ENCODE peak calls at places on chromosomes 4 and X, in five cellular contexts. I, N, Y, F and B are unnamed samples. For H3K4me1, the result is how much of the 10 kb centered on the place peaks cover.

GRCh38 chr4:30948653-30949052 is 228.5 kb downstream of the PCDH7 start:
- DNase-seq in I (no peak), N (no peak), Y (no peak), F (no peak), B (no peak)

GRCh38 chrX:97290199-97290598 is 406.5 kb downstream of the RPA4 start:
- DNase-seq in I (no peak), N (no peak), Y (no peak), F (no peak), B (no peak)

GRCh38 chrX:4675686-4676300 is 962.3 kb upstream of the PRKX start:
- DNase-seq in I (no peak), N (no peak), Y (no peak), F (no peak), B (no peak)

GRCh38 chrX:1592863-1593201 is 1.4 kb downstream of the AKAP17A start:
- DNase-seq in I (no peak), N (no peak), Y (no peak), F (no peak), B (peak)

GRCh38 chrX:104211187-104211586 is 43.5 kb downstream of the ESX1 start:
- DNase-seq in I (no peak), N (no peak), Y (no peak), F (no peak), B (no peak)

GRCh38 chr4:156408749-156409148 is 455.1 kb upstream of the CTSO start:
- DNase-seq in I (no peak), N (no peak), Y (no peak), F (no peak), B (no peak)

GRCh38 chr4:4182835-4183568 is 43.7 kb downstream of the OTOP1 start:
- DNase-seq in I (no peak), N (no peak), Y (no peak), F (no peak), B (peak)

GRCh38 chr4:154164931-154165839 is 326.4 kb downstream of the DCHS2 start:
- DNase-seq in I (no peak), N (peak), Y (no peak), F (no peak), B (peak)

GRCh38 chrX:17237146-17237545 is 137.9 kb upstream of the NHS start:
- DNase-seq in I (no peak), N (no peak), Y (no peak), F (no peak), B (no peak)

GRCh38 chr4:10622728-10623127 is 61.8 kb downstream of the CLNK start:
- DNase-seq in I (no peak), N (no peak), Y (no peak), F (no peak), B (no peak)

GRCh38 chr4:18214656-18215055 is 193.1 kb upstream of the LCORL start:
- DNase-seq in I (no peak), N (no peak), Y (no peak), F (no peak), B (no peak)

GRCh38 chrX:120311632-120312000 is 355 bp upstream of the TMEM255A start:
- DNase-seq in I (no peak), N (no peak), Y (no peak), F (no peak), B (no peak)

GRCh38 chr4:89928867-89929266 is 34.2 kb downstream of the MMRN1 start:
- DNase-seq in I (no peak), N (no peak), Y (no peak), F (no peak), B (no peak)

GRCh38 chrX:23451266-23451665 is 116.6 kb downstream of the PTCHD1 start:
- DNase-seq in I (no peak), N (no peak), Y (no peak), F (no peak), B (no peak)

GRCh38 chrX:12971282-12972003 is 3.5 kb upstream of the TMSB4X start:
- DNase-seq in I (no peak), N (peak), Y (no peak), F (no peak), B (peak)

GRCh38 chrX:136268051-136269048 is 17.1 kb upstream of the MAP7D3 start:
- DNase-seq in I (no peak), N (no peak), Y (peak), F (peak), B (peak)

GRCh38 chr4:73447701-73448100 is 11.7 kb downstream of the AFP start:
- DNase-seq in I (no peak), N (no peak), Y (no peak), F (no peak), B (no peak)

GRCh38 chrX:132119821-132120220 is 8.0 kb downstream of the FRMD7 start:
- DNase-seq in I (no peak), N (no peak), Y (no peak), F (peak), B (no peak)

GRCh38 chr4:84325625-84326024 is 173.5 kb downstream of the NKX6-1 start:
- DNase-seq in I (no peak), N (no peak), Y (no peak), F (no peak), B (no peak)

GRCh38 chrX:118751950-118752783 is 24.8 kb downstream of the IL13RA1 start:
- DNase-seq in I (no peak), N (no peak), Y (no peak), F (no peak), B (no peak)

GRCh38 chr4:17168571-17168970 is 270.1 kb upstream of the LDB2 start:
- DNase-seq in I (no peak), N (no peak), Y (no peak), F (peak), B (no peak)

GRCh38 chrX:55119271-55119670 is 30.5 kb downstream of the PAGE2 start:
- DNase-seq in I (no peak), N (no peak), Y (no peak), F (no peak), B (no peak)

GRCh38 chr4:173057906-173058305 is 110.7 kb upstream of the GALNT7 start:
- DNase-seq in I (no peak), N (no peak), Y (no peak), F (no peak), B (no peak)

GRCh38 chrX:146127617-146128016 is 310.0 kb downstream of the SLITRK2 start:
- DNase-seq in I (no peak), N (no peak), Y (no peak), F (no peak), B (no peak)

GRCh38 chrX:123475068-123475724 is 257.7 kb downstream of the THOC2 start:
- DNase-seq in I (no peak), N (no peak), Y (no peak), F (no peak), B (no peak)

GRCh38 chr4:7060346-7061150 is 7.3 kb downstream of the GRPEL1 start:
- DNase-seq in I (no peak), N (peak), Y (no peak), F (no peak), B (no peak)

GRCh38 chr4:59987289-59987688 is 1212.8 kb upstream of the ADGRL3 start:
- DNase-seq in I (no peak), N (no peak), Y (no peak), F (no peak), B (no peak)
- TF ChIP-seq CTCF in I (no peak), N (no peak), Y (no peak), F (no peak), B (no peak)

GRCh38 chr4:80307774-80308465 is 27.6 kb upstream of the CFAP299 start:
- DNase-seq in I (peak), N (no peak), Y (no peak), F (no peak), B (peak)
- H3K4me1 ChIP-seq in I (under half), N (under half), Y (under half), F (under half), B (under half)

GRCh38 chrX:63418211-63418610 is 67.1 kb upstream of the SPIN4 start:
- DNase-seq in I (no peak), N (no peak), Y (no peak), F (no peak), B (no peak)

GRCh38 chrX:63417649-63418048 is 66.5 kb upstream of the SPIN4 start:
- DNase-seq in I (no peak), N (no peak), Y (no peak), F (no peak), B (no peak)

GRCh38 chrX:63424063-63424462 is 72.9 kb upstream of the SPIN4 start:
- DNase-seq in I (no peak), N (no peak), Y (no peak), F (no peak), B (no peak)

GRCh38 chrX:63426519-63426918 is 75.4 kb upstream of the SPIN4 start:
- DNase-seq in I (no peak), N (no peak), Y (no peak), F (no peak), B (no peak)

GRCh38 chrX:63421411-63421810 is 70.3 kb upstream of the SPIN4 start:
- DNase-seq in I (no peak), N (no peak), Y (no peak), F (no peak), B (no peak)
- TF ChIP-seq CTCF in I (no peak), N (no peak), Y (no peak), F (no peak), B (no peak)

DNA sequence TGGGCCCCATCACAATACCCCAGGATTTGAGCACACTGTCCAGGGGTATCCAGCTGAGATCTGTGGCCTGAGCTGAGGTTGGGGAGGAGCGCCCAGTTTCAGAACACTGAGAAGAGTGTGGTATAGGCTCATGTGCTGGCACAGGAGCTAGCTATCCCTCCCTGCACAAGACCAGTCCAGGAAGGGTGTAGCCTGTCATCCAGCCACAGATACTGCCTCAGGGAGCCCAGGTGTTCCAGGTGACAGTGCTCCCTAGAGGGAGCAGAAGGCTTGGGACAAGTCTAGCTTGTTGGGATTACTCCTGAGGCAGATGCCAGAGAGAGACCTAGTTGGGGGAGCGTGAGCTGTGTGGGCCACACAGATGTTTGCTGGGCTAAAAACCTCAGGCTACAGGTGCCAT is 79.6 kb upstream of the GLRA2 start:
- DNase-seq in I (no peak), N (no peak), Y (no peak), F (no peak), B (no peak)
- H3K4me1 ChIP-seq in I (under half), N (under half), Y (under half), F (under half), B (under half)

DNA sequence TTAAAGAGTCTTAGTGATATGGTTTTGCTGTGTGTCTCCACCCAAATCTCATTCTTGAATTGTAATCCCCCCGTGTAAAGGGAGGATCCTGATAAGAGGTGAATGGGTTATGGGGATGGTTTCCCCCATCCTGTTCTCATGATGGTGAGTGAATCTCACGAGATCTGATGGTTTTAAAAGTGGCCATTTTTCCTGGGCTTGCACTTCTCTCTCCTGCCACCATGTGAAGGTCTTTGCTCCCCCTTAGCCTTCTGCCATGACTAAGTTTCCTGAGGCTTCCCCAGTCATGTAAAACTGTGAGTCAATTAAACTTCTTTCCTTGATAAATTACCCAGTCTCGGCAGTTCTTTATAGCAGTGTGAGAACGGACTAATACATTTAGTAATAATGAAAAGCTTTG is 46.9 kb downstream of the ANTXR2 start:
- DNase-seq in I (no peak), N (no peak), Y (no peak), F (no peak), B (no peak)
- TF ChIP-seq CTCF in I (no peak), N (no peak), Y (no peak), F (no peak), B (no peak)

GRCh38 chr4:123299212-123299651 is 97.4 kb upstream of the SPRY1 start:
- DNase-seq in I (no peak), N (no peak), Y (no peak), F (no peak), B (no peak)
- H3K4me1 ChIP-seq in I (under half), N (under half), Y (under half), F (under half), B (under half)

GRCh38 chr4:152462047-152462446 is 73.8 kb downstream of the FBXW7 start:
- DNase-seq in I (no peak), N (no peak), Y (no peak), F (no peak), B (no peak)

GRCh38 chr4:152462715-152463114 is 73.2 kb downstream of the FBXW7 start:
- DNase-seq in I (no peak), N (no peak), Y (no peak), F (no peak), B (no peak)

GRCh38 chr4:152458801-152459302 is 77.0 kb downstream of the FBXW7 start:
- DNase-seq in I (no peak), N (no peak), Y (no peak), F (no peak), B (no peak)

GRCh38 chr4:152459326-152459725 is 76.6 kb downstream of the FBXW7 start:
- DNase-seq in I (no peak), N (no peak), Y (no peak), F (no peak), B (no peak)

GRCh38 chr4:152460488-152460887 is 75.4 kb downstream of the FBXW7 start:
- DNase-seq in I (no peak), N (no peak), Y (no peak), F (no peak), B (no peak)
- TF ChIP-seq CTCF in I (no peak), N (no peak), Y (no peak), F (no peak), B (no peak)

GRCh38 chr4:169253904-169254303 is 16.9 kb downstream of the SH3RF1 start:
- DNase-seq in I (no peak), N (no peak), Y (no peak), F (no peak), B (no peak)
- H3K4me1 ChIP-seq in I (under half), N (half or more), Y (under half), F (under half), B (half or more)

DNA sequence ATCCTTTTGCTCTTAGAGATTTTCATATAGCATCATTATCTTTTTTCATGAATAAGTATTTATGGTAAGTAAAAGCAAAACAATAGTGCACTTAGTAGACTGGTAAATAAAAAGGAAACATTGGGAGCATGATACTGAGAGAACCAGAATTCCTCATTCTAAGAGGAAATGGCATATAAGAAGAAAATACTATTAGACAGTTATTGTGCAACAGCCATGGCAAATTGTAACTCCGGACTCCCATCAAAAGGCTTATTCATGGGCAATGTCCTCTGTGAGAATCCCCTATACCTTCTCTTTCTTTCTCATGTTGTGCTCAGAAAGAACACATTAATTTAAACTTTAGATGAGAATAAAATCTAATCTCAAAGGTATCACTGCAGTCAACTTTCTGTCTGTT is 42.4 kb downstream of the SPATA18 start:
- DNase-seq in I (no peak), N (no peak), Y (no peak), F (no peak), B (no peak)
- TF ChIP-seq CTCF in I (no peak), N (no peak), Y (no peak), F (no peak), B (no peak)